ENCODE peak calls at places on chromosomes 11 and 22, in nine cellular contexts. C is cardiac fibroblast, Y is neuronal stem cell, J is heart left ventricle, Q is tibial nerve, S is colonic mucosa, H is SK-N-MC, Z is fibroblast of lung, A is PC-3. V is an unnamed sample.

GRCh38 chr11:68351450-68352275 is 39.3 kb downstream of the LRP5 start:
- DNase-seq in C (no peak), Y (no peak), J (no peak), Q (no peak), S (no peak), H (no peak), Z (no peak), A (no peak), V (no peak)

GRCh38 chr11:74142624-74143023 is 28.2 kb downstream of the C2CD3 start:
- DNase-seq in C (no peak), Y (no peak), J (no peak), Q (no peak), S (no peak), H (no peak), Z (peak), A (peak), V (no peak)

GRCh38 chr11:111977141-111978027 is 40.2 kb downstream of the DIXDC1 start:
- DNase-seq in C (peak), Y (peak), J (peak), Q (peak), S (peak), H (no peak), Z (peak), A (peak), V (no peak)

GRCh38 chr22:29988719-29989118 is 91.5 kb upstream of the HORMAD2 start:
- DNase-seq in C (peak), Y (no peak), J (no peak), Q (no peak), S (no peak), H (no peak), Z (no peak), A (no peak), V (no peak)

GRCh38 chr11:95095858-95096587 is 6.4 kb downstream of the ENDOD1 start:
- DNase-seq in C (peak), Y (no peak), J (no peak), Q (no peak), S (no peak), H (no peak), Z (peak), A (peak), V (no peak)

GRCh38 chr22:19239464-19239863 is 52.1 kb downstream of the CLTCL1 start:
- DNase-seq in C (no peak), Y (no peak), J (no peak), Q (no peak), S (no peak), H (no peak), Z (no peak), A (no peak), V (no peak)

GRCh38 chr11:11514246-11514645 is 107.6 kb downstream of the GALNT18 start:
- DNase-seq in C (no peak), Y (no peak), J (no peak), Q (no peak), S (no peak), H (no peak), Z (no peak), A (no peak), V (no peak)

GRCh38 chr11:30914143-30914762 is 328.1 kb upstream of the MPPED2 start:
- DNase-seq in C (peak), Y (peak), J (peak), Q (no peak), S (peak), H (peak), Z (peak), A (peak), V (peak)

GRCh38 chr11:120013325-120014250 is 124.3 kb downstream of the TRIM29 start:
- DNase-seq in C (peak), Y (peak), J (no peak), Q (no peak), S (peak), H (no peak), Z (peak), A (peak), V (no peak)

GRCh38 chr11:134944986-134945385 is 532.9 kb upstream of the B3GAT1 start:
- DNase-seq in C (no peak), Y (no peak), J (no peak), Q (no peak), S (no peak), H (no peak), Z (no peak), A (no peak), V (no peak)

GRCh38 chr22:19774628-19775027 is 14.1 kb downstream of the TBX1 start:
- DNase-seq in C (no peak), Y (no peak), J (no peak), Q (no peak), S (no peak), H (no peak), Z (no peak), A (no peak), V (no peak)

GRCh38 chr22:50226224-50227165 is 18.3 kb downstream of the TUBGCP6 start:
- DNase-seq in C (no peak), Y (no peak), J (no peak), Q (no peak), S (no peak), H (no peak), Z (no peak), A (no peak), V (no peak)

GRCh38 chr11:130868865-130869264 is 47.4 kb downstream of the SNX19 start:
- DNase-seq in C (no peak), Y (no peak), J (no peak), Q (no peak), S (no peak), H (no peak), Z (no peak), A (no peak), V (no peak)

GRCh38 chr11:72391638-72392423 is 42.5 kb downstream of the CLPB start:
- DNase-seq in C (no peak), Y (no peak), J (no peak), Q (no peak), S (no peak), H (no peak), Z (no peak), A (no peak), V (no peak)

GRCh38 chr11:90593099-90593498 is 370.2 kb upstream of the CHORDC1 start:
- DNase-seq in C (no peak), Y (no peak), J (no peak), Q (no peak), S (no peak), H (no peak), Z (no peak), A (no peak), V (no peak)

GRCh38 chr11:125315088-125315740 is 150.7 kb downstream of the PKNOX2 start:
- DNase-seq in C (peak), Y (no peak), J (peak), Q (peak), S (no peak), H (no peak), Z (peak), A (no peak), V (no peak)

GRCh38 chr22:39947488-39948216 is 12.5 kb upstream of the TMA7B start:
- DNase-seq in C (no peak), Y (no peak), J (no peak), Q (no peak), S (no peak), H (no peak), Z (no peak), A (no peak), V (no peak)

GRCh38 chr11:13831707-13832106 is 130.8 kb upstream of the SPON1 start:
- DNase-seq in C (no peak), Y (no peak), J (no peak), Q (no peak), S (no peak), H (no peak), Z (peak), A (peak), V (no peak)

GRCh38 chr11:19076744-19077589 is 16.4 kb upstream of the MRGPRX2 start:
- DNase-seq in C (peak), Y (peak), J (no peak), Q (no peak), S (peak), H (peak), Z (peak), A (peak), V (peak)

GRCh38 chr11:76830639-76831312 is 29.9 kb upstream of the ACER3 start:
- DNase-seq in C (peak), Y (no peak), J (no peak), Q (no peak), S (peak), H (no peak), Z (peak), A (peak), V (no peak)

GRCh38 chr11:130675456-130675855 is 227.0 kb downstream of the ADAMTS15 start:
- DNase-seq in C (peak), Y (no peak), J (peak), Q (peak), S (no peak), H (no peak), Z (peak), A (no peak), V (no peak)

GRCh38 chr11:20015101-20015500 is 145.2 kb downstream of the DBX1 start:
- DNase-seq in C (no peak), Y (no peak), J (no peak), Q (no peak), S (no peak), H (no peak), Z (peak), A (no peak), V (no peak)

GRCh38 chr22:25736378-25737011 is 5.5 kb upstream of the MYO18B start:
- DNase-seq in C (no peak), Y (no peak), J (no peak), Q (no peak), S (no peak), H (no peak), Z (no peak), A (no peak), V (peak)

GRCh38 chr11:131686836-131687235 is 316.4 kb downstream of the NTM start:
- DNase-seq in C (no peak), Y (no peak), J (no peak), Q (no peak), S (peak), H (no peak), Z (no peak), A (no peak), V (no peak)

GRCh38 chr22:46145896-46146295 is 4.4 kb upstream of the PPARA start:
- DNase-seq in C (no peak), Y (no peak), J (no peak), Q (no peak), S (no peak), H (no peak), Z (no peak), A (no peak), V (no peak)

GRCh38 chr22:41411021-41411851 is 29.5 kb downstream of the TEF start:
- DNase-seq in C (no peak), Y (no peak), J (no peak), Q (no peak), S (no peak), H (no peak), Z (no peak), A (no peak), V (no peak)

GRCh38 chr11:16001044-16001568 is 355.2 kb downstream of the SOX6 start:
- DNase-seq in C (no peak), Y (no peak), J (no peak), Q (no peak), S (no peak), H (no peak), Z (no peak), A (no peak), V (no peak)

GRCh38 chr22:29186302-29186701 is 19.4 kb upstream of the EMID1 start:
- DNase-seq in C (no peak), Y (no peak), J (no peak), Q (no peak), S (no peak), H (no peak), Z (no peak), A (no peak), V (no peak)

GRCh38 chr11:64778223-64778472 is 194 bp downstream of the SF1 start:
- DNase-seq in C (no peak), Y (no peak), J (no peak), Q (no peak), S (no peak), H (no peak), Z (no peak), A (no peak), V (no peak)
- H3K4me3 ChIP-seq in C (peak), Y (peak), J (peak), Q (peak), S (peak), H (peak), Z (peak), A (peak), V (peak)

DNA sequence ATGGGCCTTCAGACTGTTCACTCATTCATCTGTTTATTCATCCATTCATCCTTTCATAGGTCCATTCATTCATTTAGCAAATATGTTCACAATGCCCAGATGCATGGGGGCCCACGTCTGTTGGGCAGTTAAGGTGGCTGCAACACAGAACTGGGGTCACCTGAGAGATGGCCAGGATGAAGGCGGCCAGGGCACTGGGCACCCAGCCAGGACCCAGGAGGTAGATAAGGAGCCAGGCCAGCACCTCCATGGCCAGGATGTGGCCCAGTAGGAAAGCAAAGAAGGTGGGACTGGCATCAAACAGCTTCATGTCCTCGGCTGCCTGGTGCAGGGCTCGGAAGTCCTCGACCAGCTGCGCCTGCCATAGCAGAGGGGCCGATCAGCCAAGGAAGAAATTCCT is 12.2 kb downstream of the FADS3 start:
- DNase-seq in C (no peak), Y (no peak), J (no peak), Q (no peak), S (no peak), H (no peak), Z (no peak), A (no peak), V (no peak)
- H3K4me3 ChIP-seq in C (no peak), Y (no peak), J (no peak), Q (no peak), S (no peak), H (no peak), Z (no peak), A (no peak), V (no peak)

DNA sequence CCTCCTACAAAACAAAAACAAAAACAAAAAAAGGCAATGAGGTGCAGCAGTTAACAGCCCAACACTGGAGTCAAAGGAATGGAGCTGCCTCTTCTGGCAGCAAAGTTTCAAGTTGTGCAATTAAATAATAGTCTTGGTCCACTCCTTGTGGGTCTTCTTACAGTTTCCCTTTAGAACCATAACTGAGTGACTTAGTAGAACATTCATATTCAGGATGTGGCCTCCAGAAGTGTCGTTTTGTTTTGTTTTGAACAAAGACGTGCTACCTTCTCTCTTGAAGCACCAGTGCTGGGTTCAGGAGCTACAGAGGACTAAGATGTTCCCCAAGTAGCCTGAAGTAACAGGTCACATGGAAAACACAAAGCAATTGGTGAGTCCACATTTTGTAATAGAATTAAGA is 2.0 kb upstream of the JAML start:
- DNase-seq in C (no peak), Y (no peak), J (no peak), Q (no peak), S (no peak), H (no peak), Z (no peak), A (no peak), V (no peak)
- H3K4me3 ChIP-seq in C (no peak), Y (no peak), J (no peak), Q (no peak), S (no peak), H (no peak), Z (no peak), A (no peak), V (no peak)

GRCh38 chr11:128042290-128042751 is 545.0 kb downstream of the ETS1 start:
- DNase-seq in C (no peak), Y (no peak), J (no peak), Q (no peak), S (no peak), H (no peak), Z (peak), A (peak), V (no peak)

GRCh38 chr11:128045094-128045725 is 542.1 kb downstream of the ETS1 start:
- DNase-seq in C (no peak), Y (no peak), J (no peak), Q (no peak), S (no peak), H (no peak), Z (peak), A (no peak), V (no peak)

GRCh38 chr11:128048121-128048520 is 539.2 kb downstream of the ETS1 start:
- DNase-seq in C (no peak), Y (no peak), J (no peak), Q (no peak), S (no peak), H (no peak), Z (no peak), A (no peak), V (no peak)

DNA sequence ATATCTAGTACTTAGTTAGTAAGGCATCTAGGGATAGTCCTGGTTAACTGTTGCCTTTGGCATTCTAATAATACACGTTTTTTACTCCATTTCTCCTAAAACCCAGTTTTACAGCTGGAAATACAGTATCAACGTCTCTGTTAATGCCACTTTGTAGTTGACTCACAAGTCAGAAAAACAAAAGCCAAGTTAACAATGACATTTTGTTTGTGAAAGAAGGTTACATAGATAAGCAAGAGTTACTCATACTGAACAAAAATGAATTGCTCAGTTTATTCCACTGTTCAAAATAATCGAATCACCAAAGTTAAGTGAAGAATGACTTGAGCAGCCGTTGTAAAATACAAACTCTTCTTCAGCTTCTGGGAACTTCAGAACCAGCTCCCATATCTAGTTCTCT is 540.3 kb downstream of the ETS1 start:
- DNase-seq in C (no peak), Y (no peak), J (no peak), Q (no peak), S (no peak), H (no peak), Z (peak), A (no peak), V (no peak)
- H3K4me3 ChIP-seq in C (no peak), Y (no peak), J (no peak), Q (no peak), S (no peak), H (no peak), Z (no peak), A (no peak), V (no peak)

GRCh38 chr22:33864723-33865130 is 55.5 kb downstream of the LARGE1 start:
- DNase-seq in C (peak), Y (no peak), J (no peak), Q (no peak), S (no peak), H (no peak), Z (no peak), A (no peak), V (no peak)
- H3K4me3 ChIP-seq in C (no peak), Y (no peak), J (no peak), Q (no peak), S (no peak), H (no peak), Z (no peak), A (no peak), V (no peak)

GRCh38 chr11:47258317-47258902 is 614 bp downstream of the NR1H3 start:
- DNase-seq in C (no peak), Y (no peak), J (no peak), Q (no peak), S (no peak), H (no peak), Z (no peak), A (no peak), V (no peak)
- H3K4me3 ChIP-seq in C (peak), Y (no peak), J (peak), Q (peak), S (peak), H (no peak), Z (peak), A (peak), V (no peak)

GRCh38 chr11:1574256-1575242 is 2.5 kb upstream of the DUSP8 start:
- DNase-seq in C (peak), Y (no peak), J (peak), Q (no peak), S (peak), H (no peak), Z (peak), A (peak), V (no peak)
- H3K4me3 ChIP-seq in C (no peak), Y (peak), J (peak), Q (peak), S (peak), H (peak), Z (no peak), A (peak), V (no peak)

DNA sequence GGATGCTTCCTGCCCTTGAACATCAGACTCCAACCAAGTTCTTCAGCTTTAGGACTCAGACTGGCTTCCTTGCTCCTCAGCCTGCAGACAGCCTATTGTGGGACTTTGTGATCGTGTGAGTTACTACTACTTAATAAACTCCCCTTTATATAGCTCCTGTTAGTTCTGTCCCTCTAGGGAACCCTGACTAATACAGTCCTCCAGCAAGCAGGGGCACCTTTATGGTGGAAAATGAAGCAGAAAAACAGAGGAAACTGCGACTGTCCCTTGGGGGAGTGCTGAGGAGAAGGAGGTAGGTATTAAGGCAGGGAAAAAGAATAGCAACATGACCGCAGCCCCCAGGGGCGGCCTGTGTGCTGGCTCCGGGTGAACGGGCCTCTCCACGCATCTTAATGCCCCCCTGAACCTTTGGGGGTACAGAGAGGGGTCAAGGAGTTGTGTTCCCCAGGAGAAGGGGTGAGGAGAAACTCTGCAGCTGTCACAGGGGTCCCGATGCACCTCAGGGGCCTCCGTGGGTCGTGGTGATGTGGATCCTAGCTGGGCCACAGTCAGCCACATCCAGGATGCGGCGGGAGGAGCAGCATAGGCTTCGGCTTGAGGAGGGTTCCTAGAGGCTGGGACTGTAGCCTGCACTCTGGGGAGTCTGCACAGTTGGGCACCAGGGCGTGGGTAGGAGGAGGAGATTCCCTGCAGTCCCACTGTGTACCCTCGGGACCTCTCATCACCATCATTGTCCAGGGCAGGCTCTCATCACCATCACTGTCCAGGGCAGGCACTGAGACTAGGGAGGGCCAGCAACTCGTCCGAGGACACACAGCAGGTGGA is 34.3 kb downstream of the SHISAL1 start:
- DNase-seq in C (no peak), Y (no peak), J (no peak), Q (no peak), S (no peak), H (no peak), Z (no peak), A (no peak), V (no peak)
- H3K4me3 ChIP-seq in C (no peak), Y (no peak), J (no peak), Q (no peak), S (no peak), H (no peak), Z (no peak), A (no peak), V (no peak)